ENCODE peak calls at places on chromosomes 6 and 20, in six cellular contexts. C is transverse colon; F is activated CD4-positive, alpha-beta T cell treated with anti-CD3 and anti-CD28 coated beads, Interleukin-2, amount 50 U/mL, for 48 hours; E is stimulated activated CD4-positive, alpha-beta T cell treated with anti-CD3 and anti-CD28 coated beads, Interleukin-1b, Interleukin-23, amount 100 ng/mL, for 48 hours; O is stimulated activated CD8-positive, alpha-beta memory T cell treated with anti-CD3 and anti-CD28 coated beads, Interleukin-15, amount 100 ng/mL, for 1 hour; G is non-pigmented ciliary epithelial cell. W is an unnamed sample.

GRCh38 chr20:4220756-4221155 is 205.4 kb upstream of the RNF24 start:
- DNase-seq in C (no peak), F (no peak), E (no peak), O (no peak), G (no peak), W (no peak)

GRCh38 chr6:20441921-20442320 is 40.2 kb downstream of the E2F3 start:
- DNase-seq in C (no peak), F (no peak), E (no peak), O (no peak), G (no peak), W (no peak)

GRCh38 chr6:114200896-114201295 is 141.9 kb downstream of the HS3ST5 start:
- DNase-seq in C (no peak), F (no peak), E (no peak), O (no peak), G (no peak), W (no peak)

GRCh38 chr6:166757226-166758135 is 130.4 kb upstream of the RPS6KA2 start:
- DNase-seq in C (no peak), F (no peak), E (peak), O (no peak), G (no peak), W (no peak)

GRCh38 chr6:83696674-83697073 is 12.2 kb downstream of the SNAP91 start:
- DNase-seq in C (no peak), F (no peak), E (no peak), O (no peak), G (no peak), W (no peak)

GRCh38 chr6:29705389-29706231 is 17.6 kb upstream of the HLA-F start:
- DNase-seq in C (no peak), F (no peak), E (no peak), O (no peak), G (no peak), W (no peak)

GRCh38 chr20:11992426-11992825 is 74.7 kb downstream of the BTBD3 start:
- DNase-seq in C (no peak), F (no peak), E (no peak), O (no peak), G (no peak), W (no peak)

GRCh38 chr6:97702226-97702625 is 419.2 kb upstream of the MMS22L start:
- DNase-seq in C (no peak), F (no peak), E (no peak), O (no peak), G (no peak), W (no peak)

GRCh38 chr6:79143320-79143898 is 65.4 kb upstream of the PHIP start:
- DNase-seq in C (no peak), F (no peak), E (no peak), O (no peak), G (no peak), W (no peak)

GRCh38 chr6:18395177-18395850 is 8.2 kb downstream of the RNF144B start:
- DNase-seq in C (no peak), F (no peak), E (no peak), O (no peak), G (no peak), W (no peak)

GRCh38 chr6:130912451-130912850 is 85.2 kb downstream of the SMLR1 start:
- DNase-seq in C (no peak), F (no peak), E (no peak), O (no peak), G (no peak), W (no peak)

GRCh38 chr20:56373942-56374341 is 15.2 kb downstream of the FAM210B start:
- DNase-seq in C (no peak), F (no peak), E (no peak), O (no peak), G (peak), W (no peak)

GRCh38 chr6:79469381-79470246 is 67.6 kb downstream of the LCA5 start:
- DNase-seq in C (no peak), F (no peak), E (no peak), O (no peak), G (no peak), W (no peak)

GRCh38 chr6:21522007-21522758 is 71.4 kb upstream of the SOX4 start:
- DNase-seq in C (no peak), F (no peak), E (no peak), O (no peak), G (no peak), W (no peak)

GRCh38 chr20:56776345-56776744 is 147.2 kb downstream of the TFAP2C start:
- DNase-seq in C (no peak), F (no peak), E (no peak), O (no peak), G (no peak), W (no peak)

GRCh38 chr6:133903855-133904254 is 14.9 kb downstream of the TCF21 start:
- DNase-seq in C (no peak), F (no peak), E (no peak), O (no peak), G (no peak), W (no peak)

GRCh38 chr20:12575352-12576095 is 433.2 kb upstream of the SPTLC3 start:
- DNase-seq in C (peak), F (no peak), E (no peak), O (no peak), G (peak), W (no peak)

GRCh38 chr20:34984756-34985261 is 29.1 kb downstream of the MYH7B start:
- DNase-seq in C (no peak), F (no peak), E (no peak), O (no peak), G (no peak), W (no peak)

GRCh38 chr6:132259070-132259469 is 142.2 kb downstream of the MOXD1 start:
- DNase-seq in C (no peak), F (no peak), E (no peak), O (no peak), G (no peak), W (no peak)

GRCh38 chr20:29472606-29473005 is 1784.9 kb upstream of the DEFB115 start:
- DNase-seq in C (no peak), F (no peak), E (no peak), O (no peak), G (no peak), W (no peak)

GRCh38 chr6:32070814-32071466 is 32.7 kb downstream of the CYP21A2 start:
- DNase-seq in C (no peak), F (no peak), E (no peak), O (no peak), G (no peak), W (no peak)

GRCh38 chr6:134888316-134888715 is 61.6 kb downstream of the ALDH8A1 start:
- DNase-seq in C (no peak), F (no peak), E (no peak), O (no peak), G (no peak), W (no peak)

GRCh38 chr20:3784226-3784853 is 2.2 kb downstream of the CENPB start:
- DNase-seq in C (no peak), F (no peak), E (no peak), O (no peak), G (no peak), W (no peak)

GRCh38 chr6:89689732-89690131 is 51.2 kb upstream of the LYRM2 start:
- DNase-seq in C (no peak), F (no peak), E (no peak), O (no peak), G (no peak), W (no peak)

GRCh38 chr20:17541996-17542395 is 10.8 kb upstream of the BFSP1 start:
- DNase-seq in C (no peak), F (no peak), E (no peak), O (no peak), G (peak), W (no peak)

GRCh38 chr20:8690074-8690473 is 378.8 kb upstream of the PLCB4 start:
- DNase-seq in C (no peak), F (no peak), E (no peak), O (no peak), G (no peak), W (no peak)

GRCh38 chr6:1636971-1637871 is 27.5 kb downstream of the FOXC1 start:
- DNase-seq in C (no peak), F (no peak), E (no peak), O (no peak), G (no peak), W (no peak)

GRCh38 chr6:149964243-149965190 is 774 bp downstream of the ULBP1 start:
- DNase-seq in C (no peak), F (peak), E (no peak), O (no peak), G (no peak), W (no peak)

GRCh38 chr20:57650756-57651483 is 30.7 kb upstream of the ZBP1 start:
- DNase-seq in C (no peak), F (no peak), E (no peak), O (no peak), G (no peak), W (peak)

GRCh38 chr6:77926198-77926752 is 273.4 kb downstream of the MEI4 start:
- DNase-seq in C (no peak), F (no peak), E (no peak), O (no peak), G (no peak), W (no peak)

GRCh38 chr6:150004101-150004782 is 21.1 kb downstream of the RAET1L start:
- DNase-seq in C (no peak), F (no peak), E (no peak), O (no peak), G (no peak), W (peak)

GRCh38 chr20:62744761-62745160 is 36.1 kb downstream of the NTSR1 start:
- DNase-seq in C (peak), F (no peak), E (no peak), O (no peak), G (no peak), W (no peak)

GRCh38 chr20:63837134-63837429 is 6.0 kb upstream of the ZBTB46 start:
- DNase-seq in C (no peak), F (no peak), E (no peak), O (no peak), G (no peak), W (no peak)